ENCODE peak calls at places on chromosome 2, in six cellular contexts. I is Right ventricle myocardium superior; K is AG04449; P is activated CD8-positive, alpha-beta memory T cell treated with anti-CD3 and anti-CD28 coated beads, Interleukin-2, amount 50 U/mL, for 4 hours; F is NCI-H2081; Z is mesothelial cell of epicardium. H is an unnamed sample.

GRCh38 chr2:80059381-80059907 is 245.1 kb downstream of the LRRTM1 start:
- DNase-seq in Z (no peak), P (no peak), F (no peak), I (no peak), K (no peak), H (no peak)

GRCh38 chr2:144389151-144389929 is 130.6 kb downstream of the ZEB2 start:
- DNase-seq in Z (no peak), P (no peak), K (no peak), F (no peak), I (no peak), H (no peak)

GRCh38 chr2:111231532-111232252 is 111.0 kb downstream of the BCL2L11 start:
- DNase-seq in I (no peak), F (no peak), K (no peak), P (no peak), Z (no peak), H (no peak)

GRCh38 chr2:8510519-8510918 is 171.3 kb upstream of the ID2 start:
- DNase-seq in P (no peak), K (no peak), F (no peak), Z (no peak), I (peak; percentile 71), H (no peak)

GRCh38 chr2:42706836-42707235 is 57.1 kb downstream of the OXER1 start:
- DNase-seq in Z (no peak), K (no peak), I (no peak), F (no peak), P (no peak), H (no peak)

GRCh38 chr2:236273126-236273525 is 8.9 kb upstream of the ASB18 start:
- DNase-seq in Z (no peak), I (no peak), K (no peak), P (no peak), F (no peak), H (no peak)

GRCh38 chr2:241049739-241050623 is 51.6 kb downstream of the SNED1 start:
- DNase-seq in P (no peak), I (no peak), K (no peak), Z (peak; percentile 82), F (no peak), H (no peak)

GRCh38 chr2:36584148-36584794 is 13.7 kb downstream of the FEZ2 start:
- DNase-seq in Z (no peak), K (no peak), F (no peak), I (no peak), P (no peak), H (no peak)

GRCh38 chr2:33788044-33788443 is 188.9 kb upstream of the FAM98A start:
- DNase-seq in K (no peak), F (no peak), I (no peak), P (no peak), Z (no peak), H (no peak)

GRCh38 chr2:143139835-143140393 is 10.7 kb downstream of the ARHGAP15 start:
- DNase-seq in P (no peak), I (no peak), K (no peak), Z (no peak), F (no peak), H (no peak)

GRCh38 chr2:132503621-132504200 is 87.1 kb downstream of the GPR39 start:
- DNase-seq in P (no peak), I (no peak), Z (no peak), K (peak; percentile 57), F (no peak), H (no peak)

GRCh38 chr2:241048149-241048948 is 49.9 kb downstream of the SNED1 start:
- DNase-seq in I (no peak), Z (no peak), P (no peak), F (no peak), K (no peak), H (no peak)

GRCh38 chr2:86194751-86195054 is 559 bp downstream of the IMMT start:
- DNase-seq in Z (no peak), P (no peak), F (no peak), I (peak; percentile 98), K (no peak), H (no peak)

GRCh38 chr2:134320930-134321329 is 67.1 kb downstream of the MGAT5 start:
- DNase-seq in K (no peak), P (peak; percentile 28), F (no peak), Z (no peak), I (no peak), H (peak; percentile 75)

GRCh38 chr2:211473116-211473515 is 916.7 kb downstream of the CPS1 start:
- DNase-seq in K (no peak), Z (no peak), I (no peak), P (no peak), F (no peak), H (no peak)

GRCh38 chr2:100742884-100743283 is 77.1 kb upstream of the NPAS2 start:
- DNase-seq in Z (no peak), K (peak; percentile 93), I (no peak), F (no peak), P (no peak), H (no peak)

GRCh38 chr2:55165567-55165966 is 66.5 kb downstream of the CLHC1 start:
- DNase-seq in Z (no peak), K (no peak), F (no peak), P (no peak), I (no peak), H (no peak)

GRCh38 chr2:201795608-201796477 is 10.5 kb upstream of the CDK15 start:
- DNase-seq in I (no peak), K (no peak), P (no peak), F (peak; percentile 29), Z (no peak), H (no peak)

GRCh38 chr2:104853926-104854506 is at the start of gene POU3F3:
- DNase-seq in F (peak; percentile 58), K (no peak), Z (no peak), I (peak; percentile 72), P (peak; percentile 47), H (no peak)

GRCh38 chr2:238912228-238912915 is 64.5 kb downstream of the TWIST2 start:
- DNase-seq in F (no peak), Z (no peak), I (no peak), K (no peak), P (no peak), H (peak; percentile 55)

GRCh38 chr2:130378898-130379214 is 23.0 kb downstream of the PTPN18 start:
- DNase-seq in Z (no peak), K (no peak), I (no peak), F (no peak), P (no peak), H (no peak)

GRCh38 chr2:57888463-57888862 is 158.1 kb upstream of the VRK2 start:
- DNase-seq in K (no peak), Z (no peak), P (no peak), F (no peak), I (no peak), H (no peak)

GRCh38 chr2:219368690-219369108 is 19.0 kb downstream of the DNPEP start:
- DNase-seq in I (no peak), P (no peak), F (no peak), Z (no peak), K (peak; percentile 77), H (no peak)